ENCODE peak calls at places on chromosomes 11 and 22, in five cellular contexts. K is fibroblast of lung, U is GM23248, P is MM.1S, G is HepG2. Q is an unnamed sample. For H3K9me3, the result is how much of the 10 kb centered on the place peaks cover.

GRCh38 chr22:44154431-44154942 is 26.2 kb upstream of the PARVG start:
- DNase-seq in G (no peak), U (no peak), P (no peak), K (peak), Q (no peak)

GRCh38 chr11:20363500-20364411 is at the start of gene HTATIP2:
- DNase-seq in K (peak), U (peak), G (no peak), P (peak), Q (no peak)

GRCh38 chr11:119578466-119579220 is 150.4 kb downstream of the NECTIN1 start:
- DNase-seq in K (no peak), U (no peak), G (no peak), P (no peak), Q (no peak)

GRCh38 chr11:126628790-126629621 is 273.5 kb downstream of the ST3GAL4 start:
- DNase-seq in U (peak), G (no peak), P (no peak), K (peak), Q (no peak)

GRCh38 chr11:2466069-2466801 is 21.4 kb downstream of the KCNQ1 start:
- DNase-seq in P (no peak), K (no peak), U (no peak), G (no peak), Q (no peak)

GRCh38 chr11:78339483-78339882 is 78.1 kb downstream of the GAB2 start:
- DNase-seq in U (no peak), G (no peak), P (no peak), K (no peak), Q (no peak)

GRCh38 chr11:6693342-6694228 is 10.4 kb upstream of the MRPL17 start:
- DNase-seq in G (no peak), U (peak), K (peak), P (no peak), Q (peak)

GRCh38 chr11:116422976-116423375 is 349.8 kb downstream of the BUD13 start:
- DNase-seq in U (no peak), G (peak), P (no peak), K (no peak), Q (no peak)

GRCh38 chr11:75816561-75817239 is 1.7 kb downstream of the UVRAG start:
- DNase-seq in P (no peak), U (peak), K (peak), G (no peak), Q (no peak)

GRCh38 chr11:83629775-83630174 is 343.6 kb upstream of the CCDC90B start:
- DNase-seq in U (no peak), G (no peak), P (no peak), K (no peak), Q (peak)

GRCh38 chr11:60343094-60343704 is 16.1 kb downstream of the MS4A6E start:
- DNase-seq in K (no peak), P (peak), G (peak), U (peak), Q (no peak)

GRCh38 chr22:47848384-47848920 is 1086.0 kb downstream of the TBC1D22A start:
- DNase-seq in U (no peak), G (no peak), K (no peak), P (no peak), Q (no peak)
- H3K9me3 ChIP-seq in U (under half), G (under half), K (under half), P (under half), Q (under half)

GRCh38 chr11:69702239-69702668 is 1.6 kb downstream of the FGF19 start:
- DNase-seq in G (peak), P (no peak), U (no peak), K (no peak), Q (no peak)

GRCh38 chr11:69702769-69703510 is 882 bp downstream of the FGF19 start:
- DNase-seq in U (no peak), K (no peak), P (no peak), G (no peak), Q (no peak)

GRCh38 chr11:69704508-69705245 is 855 bp upstream of the FGF19 start:
- DNase-seq in U (peak), P (no peak), G (no peak), K (no peak), Q (no peak)

GRCh38 chr11:69705246-69705856 is 1.5 kb upstream of the FGF19 start:
- DNase-seq in K (no peak), U (no peak), P (no peak), G (no peak), Q (peak)

GRCh38 chr11:69703711-69704507 is at the start of gene FGF19:
- DNase-seq in U (peak), K (no peak), G (no peak), P (no peak), Q (no peak)
- TF ChIP-seq EZH2 in U (peak), K (peak), G (no peak), P (no peak), Q (no peak)

GRCh38 chr11:92087916-92088537 is 136.6 kb upstream of the FAT3 start:
- DNase-seq in G (no peak), P (no peak), U (no peak), K (no peak), Q (no peak)

GRCh38 chr11:92082652-92083051 is 142.0 kb upstream of the FAT3 start:
- DNase-seq in G (no peak), K (no peak), U (no peak), P (no peak), Q (no peak)

GRCh38 chr11:92083123-92083522 is 141.5 kb upstream of the FAT3 start:
- DNase-seq in P (no peak), U (no peak), K (no peak), G (no peak), Q (no peak)
- H3K9me3 ChIP-seq in P (under half), U (under half), K (under half), G (under half), Q (under half)

DNA sequence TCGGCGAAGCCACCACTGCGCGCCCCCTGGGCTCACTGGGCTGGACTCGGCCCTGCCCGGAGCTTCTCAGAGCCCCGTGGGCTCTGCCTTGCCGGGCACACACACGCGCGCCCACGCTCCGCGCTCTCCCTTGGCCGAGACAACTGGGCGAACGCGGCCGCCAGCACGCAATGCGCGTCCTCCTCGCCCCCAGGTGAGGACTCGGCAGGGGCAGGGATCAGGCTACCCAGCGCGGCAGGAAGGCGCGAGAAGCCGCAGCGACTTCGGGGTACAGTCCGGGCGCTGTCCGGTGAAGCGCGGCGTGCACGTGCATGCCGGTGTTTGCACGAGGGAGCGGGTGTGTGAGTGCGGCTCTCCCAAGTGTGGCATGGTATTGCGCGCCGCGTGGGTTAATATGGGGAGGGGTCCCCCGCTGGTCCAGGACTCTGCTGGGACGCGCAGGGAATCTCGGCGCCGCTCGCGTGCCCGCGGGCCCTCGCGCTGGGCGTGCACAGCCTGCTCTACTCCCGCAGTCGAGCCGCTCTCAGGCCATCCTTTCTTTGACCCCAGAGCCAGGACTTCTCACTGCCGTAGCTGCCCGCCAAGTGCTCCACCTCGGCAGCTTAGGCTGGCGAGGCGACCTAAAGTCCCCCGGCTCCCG is 5.5 kb downstream of the WNT7B start:
- DNase-seq in G (no peak), U (peak), K (peak), P (no peak), Q (no peak)
- TF ChIP-seq EZH2 in G (no peak), U (peak), K (peak), P (no peak), Q (no peak)

Q was measured in SK-N-MC.